ENCODE peak calls at places on chromosomes 1 and 21, in five cellular contexts. One of them, this sample, is unnamed.

GRCh38 chr1:247357062-247357780 is 25.6 kb upstream of the ZNF496 start:
- DNase-seq in Calu3: no peak
- DNase-seq in transverse colon: no peak
- DNase-seq in esophagus squamous epithelium: no peak
- DNase-seq in fibroblast of mammary gland: peak; percentile 67
- DNase-seq in this sample: no peak

GRCh38 chr1:17433261-17433660 is 6.2 kb downstream of the RCC2 start:
- DNase-seq in fibroblast of mammary gland: no peak
- DNase-seq in esophagus squamous epithelium: no peak
- DNase-seq in transverse colon: no peak
- DNase-seq in Calu3: no peak
- DNase-seq in this sample: no peak

GRCh38 chr1:231734417-231734816 is 107.8 kb downstream of the DISC1 start:
- DNase-seq in esophagus squamous epithelium: no peak
- DNase-seq in Calu3: no peak
- DNase-seq in transverse colon: no peak
- DNase-seq in fibroblast of mammary gland: peak; percentile 11
- DNase-seq in this sample: no peak

GRCh38 chr1:241507189-241507820 is 12.2 kb downstream of the FH start:
- DNase-seq in fibroblast of mammary gland: peak; percentile 59
- DNase-seq in esophagus squamous epithelium: no peak
- DNase-seq in transverse colon: no peak
- DNase-seq in Calu3: no peak
- DNase-seq in this sample: no peak

GRCh38 chr1:41319803-41320711 is 41.2 kb upstream of the FOXO6 start:
- DNase-seq in Calu3: no peak
- DNase-seq in fibroblast of mammary gland: no peak
- DNase-seq in esophagus squamous epithelium: no peak
- DNase-seq in transverse colon: no peak
- DNase-seq in this sample: no peak

GRCh38 chr21:33362044-33362555 is 37.3 kb downstream of the IFNAR1 start:
- DNase-seq in Calu3: no peak
- DNase-seq in transverse colon: peak; percentile 56
- DNase-seq in esophagus squamous epithelium: peak; percentile 21
- DNase-seq in fibroblast of mammary gland: no peak
- DNase-seq in this sample: no peak

GRCh38 chr1:91924146-91924545 is 25.1 kb upstream of the BRDT start:
- DNase-seq in Calu3: no peak
- DNase-seq in esophagus squamous epithelium: no peak
- DNase-seq in transverse colon: no peak
- DNase-seq in fibroblast of mammary gland: peak; percentile 93
- DNase-seq in this sample: no peak

GRCh38 chr21:17818158-17819113 is 720 bp downstream of the C21orf91 start:
- DNase-seq in esophagus squamous epithelium: no peak
- DNase-seq in Calu3: peak; percentile 13
- DNase-seq in transverse colon: peak; percentile 41
- DNase-seq in fibroblast of mammary gland: peak; percentile 29
- DNase-seq in this sample: no peak

GRCh38 chr1:177854951-177855350 is 114.9 kb downstream of the SEC16B start:
- DNase-seq in fibroblast of mammary gland: no peak
- DNase-seq in Calu3: no peak
- DNase-seq in transverse colon: no peak
- DNase-seq in esophagus squamous epithelium: no peak
- DNase-seq in this sample: no peak

GRCh38 chr1:31413405-31414005 is 492 bp downstream of the SERINC2 start:
- DNase-seq in Calu3: peak; percentile 86
- DNase-seq in transverse colon: peak; percentile 90
- DNase-seq in esophagus squamous epithelium: no peak
- DNase-seq in fibroblast of mammary gland: peak; percentile 47
- DNase-seq in this sample: no peak

GRCh38 chr1:166379447-166379846 is 212.6 kb upstream of the FAM78B start:
- DNase-seq in Calu3: no peak
- DNase-seq in fibroblast of mammary gland: no peak
- DNase-seq in transverse colon: no peak
- DNase-seq in esophagus squamous epithelium: no peak
- DNase-seq in this sample: no peak

GRCh38 chr1:243748706-243749283 is 101.2 kb downstream of the AKT3 start:
- DNase-seq in esophagus squamous epithelium: no peak
- DNase-seq in Calu3: peak; percentile 45
- DNase-seq in transverse colon: no peak
- DNase-seq in fibroblast of mammary gland: peak; percentile 87
- DNase-seq in this sample: peak; percentile 67

GRCh38 chr1:184218436-184218835 is 166.9 kb downstream of the TSEN15 start:
- DNase-seq in fibroblast of mammary gland: no peak
- DNase-seq in transverse colon: no peak
- DNase-seq in Calu3: no peak
- DNase-seq in esophagus squamous epithelium: no peak
- DNase-seq in this sample: no peak

GRCh38 chr1:97567000-97567749 is 353.7 kb downstream of the DPYD start:
- DNase-seq in transverse colon: no peak
- DNase-seq in fibroblast of mammary gland: no peak
- DNase-seq in Calu3: no peak
- DNase-seq in esophagus squamous epithelium: no peak
- DNase-seq in this sample: no peak

GRCh38 chr1:231750818-231751623 is 124.4 kb downstream of the DISC1 start:
- DNase-seq in transverse colon: no peak
- DNase-seq in Calu3: no peak
- DNase-seq in fibroblast of mammary gland: peak; percentile 16
- DNase-seq in esophagus squamous epithelium: no peak
- DNase-seq in this sample: no peak

GRCh38 chr21:22764222-22764621 is 1766.0 kb downstream of the NCAM2 start:
- DNase-seq in transverse colon: no peak
- DNase-seq in esophagus squamous epithelium: no peak
- DNase-seq in fibroblast of mammary gland: no peak
- DNase-seq in Calu3: no peak
- DNase-seq in this sample: no peak

GRCh38 chr1:232962761-232963357 is 12.4 kb downstream of the NTPCR start:
- DNase-seq in fibroblast of mammary gland: peak; percentile 56
- DNase-seq in esophagus squamous epithelium: no peak
- DNase-seq in Calu3: no peak
- DNase-seq in transverse colon: no peak
- DNase-seq in this sample: no peak

GRCh38 chr1:221972262-221973235 is 230.7 kb upstream of the DUSP10 start:
- DNase-seq in transverse colon: no peak
- DNase-seq in esophagus squamous epithelium: no peak
- DNase-seq in Calu3: no peak
- DNase-seq in fibroblast of mammary gland: no peak
- DNase-seq in this sample: no peak

GRCh38 chr1:31797216-31797615 is 18.6 kb downstream of the SPOCD1 start:
- DNase-seq in fibroblast of mammary gland: no peak
- DNase-seq in esophagus squamous epithelium: no peak
- DNase-seq in Calu3: no peak
- DNase-seq in transverse colon: no peak
- DNase-seq in this sample: no peak

GRCh38 chr1:66270122-66270812 is 263.7 kb upstream of the SGIP1 start:
- DNase-seq in fibroblast of mammary gland: peak; percentile 79
- DNase-seq in esophagus squamous epithelium: no peak
- DNase-seq in Calu3: no peak
- DNase-seq in transverse colon: no peak
- DNase-seq in this sample: no peak

GRCh38 chr1:246450485-246451251 is 56.4 kb downstream of the SMYD3 start:
- DNase-seq in fibroblast of mammary gland: peak; percentile 42
- DNase-seq in Calu3: no peak
- DNase-seq in esophagus squamous epithelium: no peak
- DNase-seq in transverse colon: no peak
- DNase-seq in this sample: peak; percentile 48

GRCh38 chr1:235952950-235953615 is 86.4 kb upstream of the LYST start:
- DNase-seq in transverse colon: no peak
- DNase-seq in esophagus squamous epithelium: no peak
- DNase-seq in fibroblast of mammary gland: no peak
- DNase-seq in Calu3: no peak
- DNase-seq in this sample: peak; percentile 57

GRCh38 chr1:212777166-212777565 is 14.4 kb downstream of the NSL1 start:
- DNase-seq in fibroblast of mammary gland: no peak
- DNase-seq in transverse colon: no peak
- DNase-seq in esophagus squamous epithelium: no peak
- DNase-seq in Calu3: no peak
- DNase-seq in this sample: no peak

GRCh38 chr21:41600116-41600515 is 92.2 kb upstream of the TMPRSS2 start:
- DNase-seq in esophagus squamous epithelium: no peak
- DNase-seq in Calu3: no peak
- DNase-seq in fibroblast of mammary gland: no peak
- DNase-seq in transverse colon: no peak
- DNase-seq in this sample: no peak

GRCh38 chr1:91672601-91673161 is 172.0 kb downstream of the CDC7 start:
- DNase-seq in transverse colon: no peak
- DNase-seq in esophagus squamous epithelium: no peak
- DNase-seq in fibroblast of mammary gland: no peak
- DNase-seq in Calu3: no peak
- DNase-seq in this sample: no peak

GRCh38 chr1:20717452-20718342 is at the start of gene KIF17:
- DNase-seq in esophagus squamous epithelium: no peak
- DNase-seq in fibroblast of mammary gland: peak; percentile 65
- DNase-seq in transverse colon: peak; percentile 81
- DNase-seq in Calu3: peak; percentile 72
- DNase-seq in this sample: peak; percentile 83

GRCh38 chr21:39313457-39314154 is at the start of gene BRWD1:
- DNase-seq in transverse colon: peak; percentile 80
- DNase-seq in fibroblast of mammary gland: peak; percentile 71
- DNase-seq in Calu3: peak; percentile 81
- DNase-seq in esophagus squamous epithelium: peak; percentile 20
- DNase-seq in this sample: peak; percentile 85

GRCh38 chr1:160168609-160169369 is 17.4 kb downstream of the ATP1A4 start:
- DNase-seq in Calu3: no peak
- DNase-seq in transverse colon: no peak
- DNase-seq in fibroblast of mammary gland: peak; percentile 12
- DNase-seq in esophagus squamous epithelium: no peak
- DNase-seq in this sample: no peak
- TF ChIP-seq CTCF in Calu3: no peak
- TF ChIP-seq CTCF in transverse colon: no peak
- TF ChIP-seq CTCF in fibroblast of mammary gland: no peak
- TF ChIP-seq CTCF in esophagus squamous epithelium: no peak
- TF ChIP-seq CTCF in this sample: no peak

DNA sequence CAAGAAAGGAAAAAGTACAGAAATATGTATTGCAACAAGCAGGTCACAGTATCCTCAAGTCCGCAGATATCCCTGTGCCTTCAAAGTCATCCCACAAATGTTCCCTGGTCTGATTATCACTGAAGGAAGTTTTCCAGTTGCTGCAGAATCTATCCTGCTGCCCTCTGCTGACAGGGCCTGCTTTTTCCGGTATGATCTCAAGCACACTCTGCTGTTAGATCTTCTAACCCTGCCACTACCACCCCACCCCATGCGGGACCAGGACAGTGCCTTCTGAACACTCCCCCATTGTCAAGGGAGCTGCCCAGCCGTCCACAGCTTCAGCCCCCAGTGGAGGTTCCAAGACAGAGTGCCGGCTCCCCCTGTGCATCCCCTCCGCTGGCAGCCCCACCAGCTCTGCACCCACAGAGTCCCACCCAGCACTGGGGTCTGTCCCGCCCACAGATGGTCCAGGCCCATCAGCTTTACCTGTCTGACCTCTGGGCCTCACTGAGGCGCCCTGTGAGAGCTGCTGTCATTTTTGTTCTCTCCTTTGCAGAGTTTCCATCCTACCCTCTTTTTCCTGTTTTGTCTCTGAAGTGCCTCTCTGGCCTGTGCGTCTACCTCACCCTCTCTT is 27.9 kb downstream of the FAM163A start:
- DNase-seq in Calu3: no peak
- DNase-seq in transverse colon: no peak
- DNase-seq in esophagus squamous epithelium: no peak
- DNase-seq in fibroblast of mammary gland: no peak
- DNase-seq in this sample: no peak
- TF ChIP-seq CTCF in Calu3: no peak
- TF ChIP-seq CTCF in transverse colon: no peak
- TF ChIP-seq CTCF in esophagus squamous epithelium: no peak
- TF ChIP-seq CTCF in fibroblast of mammary gland: no peak
- TF ChIP-seq CTCF in this sample: no peak

DNA sequence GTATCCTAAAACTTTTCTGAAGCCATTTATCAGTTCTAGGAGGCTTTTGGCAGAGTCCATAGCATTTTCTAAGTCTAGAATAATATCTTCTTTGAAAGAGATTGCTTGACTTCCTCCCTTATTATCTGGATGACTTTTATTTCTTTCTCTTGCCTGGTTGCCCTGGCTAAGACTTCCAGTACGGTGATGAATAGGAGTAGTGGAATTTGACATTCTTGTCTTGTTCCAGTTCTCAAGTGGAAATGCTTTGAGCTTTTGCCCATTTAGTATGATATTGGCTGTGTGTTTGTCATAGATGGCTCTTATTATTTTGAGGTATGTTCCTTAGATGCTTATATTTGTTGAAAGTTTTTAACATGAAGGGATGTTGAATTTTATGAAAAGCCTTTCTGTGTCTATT is 1647.9 kb downstream of the PLA2G4A start:
- DNase-seq in transverse colon: no peak
- DNase-seq in esophagus squamous epithelium: no peak
- DNase-seq in fibroblast of mammary gland: no peak
- DNase-seq in Calu3: no peak
- DNase-seq in this sample: no peak
- TF ChIP-seq CTCF in transverse colon: no peak
- TF ChIP-seq CTCF in esophagus squamous epithelium: no peak
- TF ChIP-seq CTCF in fibroblast of mammary gland: no peak
- TF ChIP-seq CTCF in Calu3: no peak
- TF ChIP-seq CTCF in this sample: no peak

GRCh38 chr1:2548068-2548589 is 8.0 kb upstream of the TNFRSF14 start:
- DNase-seq in transverse colon: peak; percentile 94
- DNase-seq in esophagus squamous epithelium: no peak
- DNase-seq in Calu3: peak; percentile 87
- DNase-seq in fibroblast of mammary gland: peak; percentile 57
- DNase-seq in this sample: peak; percentile 71

GRCh38 chr1:2544875-2545638 is 11.1 kb upstream of the TNFRSF14 start:
- DNase-seq in esophagus squamous epithelium: no peak
- DNase-seq in fibroblast of mammary gland: no peak
- DNase-seq in Calu3: no peak
- DNase-seq in transverse colon: no peak
- DNase-seq in this sample: no peak

GRCh38 chr1:2545754-2546514 is 10.2 kb upstream of the TNFRSF14 start:
- DNase-seq in Calu3: peak; percentile 91
- DNase-seq in transverse colon: peak; percentile 95
- DNase-seq in esophagus squamous epithelium: peak; percentile 73
- DNase-seq in fibroblast of mammary gland: peak; percentile 58
- DNase-seq in this sample: peak; percentile 97

GRCh38 chr1:2547210-2548067 is 8.7 kb upstream of the TNFRSF14 start:
- DNase-seq in transverse colon: peak; percentile 51
- DNase-seq in fibroblast of mammary gland: no peak
- DNase-seq in esophagus squamous epithelium: no peak
- DNase-seq in Calu3: no peak
- DNase-seq in this sample: peak; percentile 68

DNA sequence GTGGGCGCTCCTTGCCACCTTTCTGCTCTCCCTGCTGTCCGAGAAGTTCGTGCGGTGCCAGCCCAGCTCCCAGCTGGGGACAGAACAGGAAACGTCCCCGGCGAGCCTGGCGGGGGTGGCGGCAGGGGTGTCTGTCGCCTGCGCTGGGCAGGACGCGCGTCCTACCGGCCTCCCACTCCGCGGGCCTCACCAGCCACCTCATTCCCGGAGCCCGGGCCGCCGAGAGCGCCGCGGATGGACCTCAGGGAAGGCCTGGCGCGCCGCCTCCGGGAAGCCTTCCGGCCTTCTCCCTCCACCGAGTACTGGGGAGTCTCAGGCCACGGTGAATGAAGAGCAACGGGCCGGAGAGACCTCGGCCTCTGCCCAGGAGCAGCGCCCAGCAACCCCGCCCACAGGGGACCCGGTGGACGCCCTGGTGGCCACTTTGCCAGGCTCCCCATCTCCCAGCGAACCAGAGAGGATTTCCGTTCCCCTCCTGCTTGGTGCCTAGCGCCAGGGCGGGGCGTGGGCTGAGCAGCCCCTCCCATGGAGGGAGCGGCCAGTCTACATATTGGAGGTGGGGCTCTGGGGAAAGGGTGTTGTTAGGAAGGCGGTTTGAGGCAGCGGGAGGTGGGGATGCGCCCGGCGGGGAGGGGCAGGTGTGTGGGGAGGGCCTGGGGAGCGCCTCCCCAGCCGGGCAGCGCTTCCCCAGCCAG is 9.5 kb upstream of the TNFRSF14 start:
- DNase-seq in fibroblast of mammary gland: peak; percentile 55
- DNase-seq in transverse colon: peak; percentile 95
- DNase-seq in esophagus squamous epithelium: peak; percentile 68
- DNase-seq in Calu3: peak; percentile 85
- DNase-seq in this sample: peak; percentile 86
- TF ChIP-seq CTCF in fibroblast of mammary gland: no peak
- TF ChIP-seq CTCF in transverse colon: no peak
- TF ChIP-seq CTCF in esophagus squamous epithelium: no peak
- TF ChIP-seq CTCF in Calu3: no peak
- TF ChIP-seq CTCF in this sample: no peak

This sample was measured in GM10248.